ENCODE peak calls at places on chromosomes 11 and 22, in four cellular contexts. Y is LoVo; L is lower leg skin; M is CD4-positive, CD25-positive, alpha-beta regulatory T cell. Q is an unnamed sample.

GRCh38 chr11:15913261-15913660 is 443.1 kb downstream of the SOX6 start:
- DNase-seq in M (no peak), Y (no peak), L (no peak), Q (no peak)

GRCh38 chr11:78683774-78684173 is 109.1 kb upstream of the NARS2 start:
- DNase-seq in L (no peak), M (no peak), Y (no peak), Q (no peak)

GRCh38 chr22:30490399-30490798 is 15.1 kb downstream of the SEC14L4 start:
- DNase-seq in M (no peak), Y (no peak), L (no peak), Q (no peak)

GRCh38 chr11:858053-858992 is 15.7 kb downstream of the TSPAN4 start:
- DNase-seq in Y (no peak), L (no peak), M (no peak), Q (no peak)

GRCh38 chr22:29786026-29786425 is 18.9 kb downstream of the UQCR10 start:
- DNase-seq in Y (no peak), M (no peak), L (no peak), Q (no peak)

GRCh38 chr11:75526192-75526541 is 426 bp upstream of the GDPD5 start:
- DNase-seq in Y (no peak), L (no peak), M (no peak), Q (no peak)

GRCh38 chr22:50310949-50311444 is 3.6 kb upstream of the PLXNB2 start:
- DNase-seq in M (no peak), L (no peak), Y (no peak), Q (no peak)

GRCh38 chr22:47174096-47174495 is 411.6 kb downstream of the TBC1D22A start:
- DNase-seq in Y (no peak), L (no peak), M (no peak), Q (no peak)

GRCh38 chr11:95923441-95923729 is 522 bp downstream of the MTMR2 start:
- DNase-seq in M (no peak), L (no peak), Y (no peak), Q (no peak)

GRCh38 chr11:16778286-16778685 is 39.8 kb downstream of the C11orf58 start:
- DNase-seq in M (no peak), L (peak), Y (no peak), Q (no peak)

GRCh38 chr11:115924744-115925567 is 420.7 kb upstream of the CADM1 start:
- DNase-seq in M (no peak), Y (no peak), L (no peak), Q (no peak)

GRCh38 chr11:42647993-42648392 is 663.8 kb upstream of the API5 start:
- DNase-seq in L (no peak), M (no peak), Y (no peak), Q (no peak)

GRCh38 chr22:39797528-39798147 is 95.9 kb downstream of the ENTHD1 start:
- DNase-seq in L (no peak), M (no peak), Y (no peak), Q (no peak)

GRCh38 chr11:80987161-80987560 is 1546.3 kb upstream of the TENM4 start:
- DNase-seq in L (no peak), M (no peak), Y (no peak), Q (no peak)

GRCh38 chr22:32281092-32281491 is 25.9 kb upstream of the SLC5A4 start:
- DNase-seq in Y (peak), L (no peak), M (no peak), Q (peak)

GRCh38 chr11:121652982-121653381 is 200.2 kb upstream of the SORL1-AS1 start:
- DNase-seq in Y (no peak), M (no peak), L (no peak), Q (no peak)

GRCh38 chr11:106398396-106399074 is 321.1 kb downstream of the AASDHPPT start:
- DNase-seq in L (no peak), M (no peak), Y (peak), Q (no peak)

GRCh38 chr11:13889566-13890214 is 72.8 kb upstream of the SPON1 start:
- DNase-seq in Y (no peak), L (no peak), M (no peak), Q (no peak)

Q was measured in D341Med.